ENCODE peak calls at places on chromosomes 2 and 18, in eight cellular contexts. E, O, I, J, M, Q, B and N are unnamed samples.

GRCh38 chr2:112714836-112715631 is 5.8 kb upstream of the NT5DC4 start:
- DNase-seq in J (no peak), B (no peak), Q (no peak), M (no peak), I (no peak), O (no peak), E (peak; percentile 35), N (no peak)

GRCh38 chr2:86787701-86788100 is 3.0 kb downstream of the CD8A start:
- DNase-seq in I (no peak), M (peak; percentile 48), E (no peak), Q (peak; percentile 66), O (peak; percentile 89), J (no peak), B (no peak), N (no peak)

GRCh38 chr2:240153418-240153817 is 13.0 kb upstream of the OTOS start:
- DNase-seq in I (no peak), M (no peak), E (no peak), Q (peak; percentile 21), B (no peak), J (no peak), O (no peak), N (no peak)

GRCh38 chr2:24832526-24832925 is 39.3 kb downstream of the CENPO start:
- DNase-seq in Q (no peak), O (no peak), B (no peak), E (no peak), I (no peak), J (no peak), M (no peak), N (no peak)

GRCh38 chr2:68643011-68643873 is at the start of gene PROKR1:
- DNase-seq in M (no peak), E (peak; percentile 7), Q (peak; percentile 61), B (peak; percentile 32), J (no peak), I (no peak), O (no peak), N (no peak)

GRCh38 chr2:197125000-197125399 is 185.6 kb downstream of the ANKRD44 start:
- DNase-seq in Q (no peak), I (peak; percentile 84), B (no peak), M (no peak), E (no peak), J (peak; percentile 70), O (no peak), N (no peak)

GRCh38 chr18:23849141-23849540 is 159.9 kb downstream of the LAMA3 start:
- DNase-seq in J (no peak), O (no peak), M (no peak), Q (no peak), B (peak; percentile 7), I (no peak), E (no peak), N (no peak)

GRCh38 chr2:152406836-152407161 is 71.8 kb downstream of the FMNL2 start:
- DNase-seq in B (no peak), I (no peak), O (no peak), J (no peak), M (no peak), Q (no peak), E (no peak), N (no peak)

GRCh38 chr18:49548266-49548665 is 13.6 kb upstream of the LIPG start:
- DNase-seq in B (no peak), Q (no peak), M (no peak), J (peak; percentile 72), E (no peak), O (no peak), I (peak; percentile 71), N (no peak)

GRCh38 chr2:135688002-135688401 is 53.7 kb upstream of the UBXN4 start:
- DNase-seq in E (no peak), M (no peak), J (no peak), B (no peak), O (no peak), I (peak; percentile 39), Q (no peak), N (no peak)

GRCh38 chr2:19369341-19369955 is 11.0 kb upstream of the OSR1 start:
- DNase-seq in M (no peak), O (no peak), E (no peak), B (no peak), I (peak; percentile 72), Q (no peak), J (no peak), N (no peak)

GRCh38 chr18:13375302-13376255 is 157.0 kb downstream of the LDLRAD4 start:
- DNase-seq in O (peak; percentile 76), B (peak; percentile 25), J (peak; percentile 55), E (peak; percentile 68), M (peak; percentile 67), Q (peak; percentile 93), I (peak; percentile 81), N (no peak)

GRCh38 chr2:102703748-102704147 is 58.1 kb upstream of the TMEM182 start:
- DNase-seq in E (peak; percentile 47), B (peak; percentile 66), M (no peak), I (peak; percentile 28), O (no peak), Q (no peak), J (no peak), N (peak; percentile 66)

GRCh38 chr2:63981702-63982103 is 37.5 kb downstream of the VPS54 start:
- DNase-seq in O (no peak), B (no peak), M (no peak), I (no peak), E (no peak), J (no peak), Q (no peak), N (no peak)

GRCh38 chr2:176174850-176175728 is 13.4 kb upstream of the HOXD1 start:
- DNase-seq in E (no peak), I (no peak), J (no peak), B (no peak), Q (no peak), O (no peak), M (no peak), N (peak; percentile 77)

DNA sequence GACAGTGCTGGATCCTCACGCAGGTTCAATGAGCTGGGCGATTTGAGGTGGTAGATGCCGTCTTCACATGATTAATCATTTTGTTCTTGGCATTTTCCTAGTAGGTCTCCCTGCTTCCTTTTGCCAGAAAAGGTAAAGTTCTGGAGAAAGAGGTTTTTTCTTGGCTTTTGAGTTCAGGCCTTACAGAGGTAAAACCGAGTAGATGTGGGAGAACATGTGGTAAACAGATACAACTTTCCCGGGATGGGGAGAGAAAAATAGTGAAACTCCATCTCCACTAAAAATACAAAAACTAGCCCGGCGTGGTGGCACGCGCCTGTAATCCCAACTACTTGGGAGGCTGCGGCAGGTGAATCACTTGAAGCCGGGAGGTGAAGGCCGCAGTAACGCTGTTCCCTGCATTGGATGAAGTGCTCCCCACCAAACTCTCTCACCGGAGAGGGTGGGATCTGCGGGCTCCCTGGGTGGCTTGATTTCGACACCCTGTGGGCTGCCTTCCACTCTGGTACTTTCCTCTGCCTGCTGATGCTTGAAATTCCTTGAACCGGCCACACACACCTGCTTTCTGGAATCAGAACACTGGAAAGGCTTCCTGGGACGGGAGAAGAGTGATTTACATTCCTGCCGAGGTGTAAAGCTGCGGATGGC is 88.8 kb downstream of the ACTR3 start:
- DNase-seq in B (no peak), E (no peak), J (no peak), M (no peak), I (no peak), Q (no peak), O (no peak), N (no peak)
- H3K27ac ChIP-seq in B (peak overlapping the region; percentile 52), E (no peak overlapping the region), J (no peak overlapping the region), M (no peak overlapping the region), I (no peak overlapping the region), Q (no peak overlapping the region), O (no peak overlapping the region), N (no peak overlapping the region)

GRCh38 chr2:232876978-232877441 is 6.9 kb downstream of the SNORC start:
- DNase-seq in B (peak; percentile 73), Q (no peak), M (no peak), I (no peak), O (no peak), J (no peak), E (no peak), N (no peak)
- H3K4me3 ChIP-seq in B (peak overlapping the region; percentile 69), Q (no peak overlapping the region), M (peak overlapping the region; percentile 35), I (no peak overlapping the region), O (peak overlapping the region; percentile 47), J (peak overlapping the region; percentile 44), E (peak overlapping the region; percentile 81), N (no peak overlapping the region)

GRCh38 chr2:217820066-217820819 is 182.6 kb downstream of the TNS1 start:
- DNase-seq in J (no peak), M (no peak), I (no peak), Q (no peak), O (no peak), B (no peak), E (no peak), N (no peak)

GRCh38 chr2:217813828-217814227 is 189.0 kb downstream of the TNS1 start:
- DNase-seq in E (no peak), M (no peak), J (no peak), O (no peak), Q (no peak), B (no peak), I (no peak), N (no peak)

GRCh38 chr2:217818293-217818850 is 184.4 kb downstream of the TNS1 start:
- DNase-seq in Q (no peak), M (no peak), E (no peak), J (no peak), B (no peak), O (no peak), I (no peak), N (no peak)

GRCh38 chr2:217817466-217818292 is 185.1 kb downstream of the TNS1 start:
- DNase-seq in B (no peak), E (no peak), I (no peak), O (no peak), M (no peak), Q (no peak), J (no peak), N (no peak)

DNA sequence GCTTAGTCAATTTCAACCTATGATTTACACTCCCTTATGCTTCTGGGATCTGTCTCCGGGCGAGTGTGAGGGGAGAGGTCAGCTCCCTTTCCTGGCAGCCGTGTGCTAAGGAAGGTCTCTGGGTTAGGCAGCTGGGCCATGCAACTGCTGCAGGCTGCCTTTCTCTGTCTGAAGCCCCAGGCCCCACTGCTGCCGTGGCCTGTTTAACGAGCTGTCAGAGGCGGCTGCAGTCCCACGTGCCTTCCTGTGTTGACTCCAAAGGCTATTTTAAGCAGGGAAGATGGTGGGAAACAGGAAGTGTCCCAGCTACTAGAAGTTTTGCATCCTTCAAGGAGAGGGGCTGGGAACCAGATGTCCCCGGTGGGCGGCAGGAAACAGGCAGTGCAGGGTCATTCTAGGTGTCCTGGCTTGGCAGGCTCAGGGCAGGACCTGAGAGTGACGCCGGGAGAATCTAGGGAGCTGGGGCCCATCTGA is 186.4 kb downstream of the TNS1 start:
- DNase-seq in O (peak; percentile 84), B (no peak), M (peak; percentile 45), I (peak; percentile 42), Q (no peak), E (no peak), J (no peak), N (no peak)
- H3K27ac ChIP-seq in O (peak overlapping the region; percentile 48), B (peak overlapping the region; percentile 61), M (peak overlapping the region; percentile 16), I (peak overlapping the region; percentile 29), Q (no peak overlapping the region), E (no peak overlapping the region), J (no peak overlapping the region), N (no peak overlapping the region)

GRCh38 chr2:216474925-216475670 is 23.5 kb upstream of the RPL37A start:
- DNase-seq in B (no peak), I (no peak), J (no peak), O (no peak), E (no peak), Q (no peak), M (no peak), N (no peak)
- H3K4me3 ChIP-seq in B (no peak overlapping the region), I (no peak overlapping the region), J (no peak overlapping the region), O (no peak overlapping the region), E (no peak overlapping the region), Q (no peak overlapping the region), M (no peak overlapping the region), N (no peak overlapping the region)